ENCODE peak calls at places on chromosomes 4 and X, in nine cellular contexts. One of them, this sample, is unnamed.

GRCh38 chr4:40887690-40888089 is 137.9 kb downstream of the NSUN7 start:
- DNase-seq in kidney: no peak
- DNase-seq in right atrium auricular region: no peak
- DNase-seq in pancreas: peak; percentile 29
- DNase-seq in cardiac muscle cell: peak; percentile 89
- DNase-seq in lower lobe of right lung: no peak
- DNase-seq in fibroblast of lung: peak; percentile 91
- DNase-seq in endodermal cell: no peak
- DNase-seq in transverse colon: no peak
- DNase-seq in this sample: no peak

GRCh38 chrX:136065044-136065671 is 79.9 kb downstream of the SLC9A6 start:
- DNase-seq in kidney: no peak
- DNase-seq in right atrium auricular region: no peak
- DNase-seq in pancreas: no peak
- DNase-seq in cardiac muscle cell: peak; percentile 52
- DNase-seq in lower lobe of right lung: peak; percentile 50
- DNase-seq in fibroblast of lung: peak; percentile 72
- DNase-seq in endodermal cell: no peak
- DNase-seq in transverse colon: no peak
- DNase-seq in this sample: no peak

GRCh38 chr4:87527446-87528240 is 1.5 kb downstream of the SPARCL1 start:
- DNase-seq in kidney: no peak
- DNase-seq in right atrium auricular region: no peak
- DNase-seq in pancreas: no peak
- DNase-seq in cardiac muscle cell: peak; percentile 54
- DNase-seq in lower lobe of right lung: no peak
- DNase-seq in fibroblast of lung: no peak
- DNase-seq in endodermal cell: no peak
- DNase-seq in transverse colon: no peak
- DNase-seq in this sample: no peak

GRCh38 chr4:5157721-5158390 is 106.6 kb downstream of the STK32B start:
- DNase-seq in kidney: no peak
- DNase-seq in right atrium auricular region: no peak
- DNase-seq in pancreas: no peak
- DNase-seq in cardiac muscle cell: no peak
- DNase-seq in lower lobe of right lung: no peak
- DNase-seq in fibroblast of lung: no peak
- DNase-seq in endodermal cell: no peak
- DNase-seq in transverse colon: no peak
- DNase-seq in this sample: no peak

GRCh38 chrX:34381241-34381640 is 249.1 kb upstream of the FAM47A start:
- DNase-seq in kidney: no peak
- DNase-seq in right atrium auricular region: no peak
- DNase-seq in pancreas: no peak
- DNase-seq in cardiac muscle cell: peak; percentile 27
- DNase-seq in lower lobe of right lung: no peak
- DNase-seq in fibroblast of lung: no peak
- DNase-seq in endodermal cell: no peak
- DNase-seq in transverse colon: no peak
- DNase-seq in this sample: no peak

GRCh38 chr4:159398236-159398638 is 295.4 kb downstream of the RAPGEF2 start:
- DNase-seq in kidney: no peak
- DNase-seq in right atrium auricular region: no peak
- DNase-seq in pancreas: no peak
- DNase-seq in cardiac muscle cell: no peak
- DNase-seq in lower lobe of right lung: no peak
- DNase-seq in fibroblast of lung: peak; percentile 63
- DNase-seq in endodermal cell: no peak
- DNase-seq in transverse colon: no peak
- DNase-seq in this sample: no peak

GRCh38 chr4:99378876-99379275 is 26.3 kb upstream of the ADH1C start:
- DNase-seq in kidney: no peak
- DNase-seq in right atrium auricular region: no peak
- DNase-seq in pancreas: no peak
- DNase-seq in cardiac muscle cell: no peak
- DNase-seq in lower lobe of right lung: no peak
- DNase-seq in fibroblast of lung: no peak
- DNase-seq in endodermal cell: no peak
- DNase-seq in transverse colon: no peak
- DNase-seq in this sample: no peak

GRCh38 chrX:138745215-138745614 is 33.7 kb upstream of the FGF13 start:
- DNase-seq in kidney: no peak
- DNase-seq in right atrium auricular region: no peak
- DNase-seq in pancreas: peak; percentile 16
- DNase-seq in cardiac muscle cell: peak; percentile 58
- DNase-seq in lower lobe of right lung: no peak
- DNase-seq in fibroblast of lung: peak; percentile 64
- DNase-seq in endodermal cell: peak; percentile 64
- DNase-seq in transverse colon: no peak
- DNase-seq in this sample: peak; percentile 37

GRCh38 chrX:118228041-118228440 is 111.4 kb upstream of the KLHL13 start:
- DNase-seq in kidney: no peak
- DNase-seq in right atrium auricular region: no peak
- DNase-seq in pancreas: no peak
- DNase-seq in cardiac muscle cell: no peak
- DNase-seq in lower lobe of right lung: no peak
- DNase-seq in fibroblast of lung: no peak
- DNase-seq in endodermal cell: no peak
- DNase-seq in transverse colon: no peak
- DNase-seq in this sample: no peak

GRCh38 chr4:53672873-53673272 is 81.6 kb upstream of the LNX1 start:
- DNase-seq in kidney: no peak
- DNase-seq in right atrium auricular region: no peak
- DNase-seq in pancreas: no peak
- DNase-seq in cardiac muscle cell: no peak
- DNase-seq in lower lobe of right lung: no peak
- DNase-seq in fibroblast of lung: no peak
- DNase-seq in endodermal cell: no peak
- DNase-seq in transverse colon: no peak
- DNase-seq in this sample: no peak

GRCh38 chr4:74098628-74098995 is 383 bp downstream of the CXCL2 start:
- DNase-seq in kidney: peak; percentile 74
- DNase-seq in right atrium auricular region: no peak
- DNase-seq in pancreas: peak; percentile 35
- DNase-seq in cardiac muscle cell: peak; percentile 44
- DNase-seq in lower lobe of right lung: peak; percentile 52
- DNase-seq in fibroblast of lung: peak; percentile 7
- DNase-seq in endodermal cell: peak; percentile 71
- DNase-seq in transverse colon: peak; percentile 23
- DNase-seq in this sample: peak; percentile 55

GRCh38 chr4:74097631-74098550 is 1.1 kb downstream of the CXCL2 start:
- DNase-seq in kidney: no peak
- DNase-seq in right atrium auricular region: no peak
- DNase-seq in pancreas: peak; percentile 37
- DNase-seq in cardiac muscle cell: peak; percentile 69
- DNase-seq in lower lobe of right lung: no peak
- DNase-seq in fibroblast of lung: peak; percentile 16
- DNase-seq in endodermal cell: no peak
- DNase-seq in transverse colon: peak; percentile 21
- DNase-seq in this sample: peak; percentile 35

GRCh38 chr4:74095886-74096264 is 3.1 kb downstream of the CXCL2 start:
- DNase-seq in kidney: no peak
- DNase-seq in right atrium auricular region: no peak
- DNase-seq in pancreas: no peak
- DNase-seq in cardiac muscle cell: no peak
- DNase-seq in lower lobe of right lung: no peak
- DNase-seq in fibroblast of lung: peak; percentile 5
- DNase-seq in endodermal cell: no peak
- DNase-seq in transverse colon: no peak
- DNase-seq in this sample: no peak

GRCh38 chr4:74096265-74096980 is 2.6 kb downstream of the CXCL2 start:
- DNase-seq in kidney: no peak
- DNase-seq in right atrium auricular region: no peak
- DNase-seq in pancreas: peak; percentile 43
- DNase-seq in cardiac muscle cell: peak; percentile 83
- DNase-seq in lower lobe of right lung: no peak
- DNase-seq in fibroblast of lung: peak; percentile 30
- DNase-seq in endodermal cell: no peak
- DNase-seq in transverse colon: no peak
- DNase-seq in this sample: no peak

GRCh38 chr4:74097161-74097560 is 1.8 kb downstream of the CXCL2 start:
- DNase-seq in kidney: no peak
- DNase-seq in right atrium auricular region: no peak
- DNase-seq in pancreas: no peak
- DNase-seq in cardiac muscle cell: peak; percentile 36
- DNase-seq in lower lobe of right lung: no peak
- DNase-seq in fibroblast of lung: no peak
- DNase-seq in endodermal cell: no peak
- DNase-seq in transverse colon: no peak
- DNase-seq in this sample: no peak
- H3K4me3 ChIP-seq in kidney: no peak overlapping the region
- H3K4me3 ChIP-seq in right atrium auricular region: no peak overlapping the region
- H3K4me3 ChIP-seq in pancreas: peak overlapping the region; percentile 61
- H3K4me3 ChIP-seq in cardiac muscle cell: no peak overlapping the region
- H3K4me3 ChIP-seq in lower lobe of right lung: peak overlapping the region; percentile 55
- H3K4me3 ChIP-seq in fibroblast of lung: no peak overlapping the region
- H3K4me3 ChIP-seq in endodermal cell: no peak overlapping the region
- H3K4me3 ChIP-seq in transverse colon: peak overlapping the region; percentile 67
- H3K4me3 ChIP-seq in this sample: no peak overlapping the region

GRCh38 chr4:163107754-163108153 is 58.9 kb downstream of the NAF1 start:
- DNase-seq in kidney: no peak
- DNase-seq in right atrium auricular region: no peak
- DNase-seq in pancreas: no peak
- DNase-seq in cardiac muscle cell: peak; percentile 33
- DNase-seq in lower lobe of right lung: no peak
- DNase-seq in fibroblast of lung: peak; percentile 43
- DNase-seq in endodermal cell: no peak
- DNase-seq in transverse colon: no peak
- DNase-seq in this sample: no peak
- TF ChIP-seq CTCF in kidney: no peak
- TF ChIP-seq CTCF in right atrium auricular region: no peak
- TF ChIP-seq CTCF in pancreas: no peak
- TF ChIP-seq CTCF in cardiac muscle cell: peak; percentile 23
- TF ChIP-seq CTCF in lower lobe of right lung: peak; percentile 17
- TF ChIP-seq CTCF in fibroblast of lung: peak; percentile 22
- TF ChIP-seq CTCF in endodermal cell: peak; percentile 58
- TF ChIP-seq CTCF in transverse colon: peak; percentile 27
- TF ChIP-seq CTCF in this sample: no peak

GRCh38 chr4:38056024-38056685 is 96.0 kb downstream of the PTTG2 start:
- DNase-seq in kidney: no peak
- DNase-seq in right atrium auricular region: no peak
- DNase-seq in pancreas: no peak
- DNase-seq in cardiac muscle cell: peak; percentile 24
- DNase-seq in lower lobe of right lung: no peak
- DNase-seq in fibroblast of lung: no peak
- DNase-seq in endodermal cell: no peak
- DNase-seq in transverse colon: no peak
- DNase-seq in this sample: no peak

GRCh38 chr4:38055566-38055965 is 95.4 kb downstream of the PTTG2 start:
- DNase-seq in kidney: no peak
- DNase-seq in right atrium auricular region: no peak
- DNase-seq in pancreas: no peak
- DNase-seq in cardiac muscle cell: no peak
- DNase-seq in lower lobe of right lung: no peak
- DNase-seq in fibroblast of lung: no peak
- DNase-seq in endodermal cell: peak; percentile 72
- DNase-seq in transverse colon: no peak
- DNase-seq in this sample: no peak

GRCh38 chr4:38062088-38062893 is 102.1 kb downstream of the PTTG2 start:
- DNase-seq in kidney: no peak
- DNase-seq in right atrium auricular region: peak; percentile 89
- DNase-seq in pancreas: peak; percentile 77
- DNase-seq in cardiac muscle cell: peak; percentile 86
- DNase-seq in lower lobe of right lung: peak; percentile 73
- DNase-seq in fibroblast of lung: peak; percentile 86
- DNase-seq in endodermal cell: peak; percentile 89
- DNase-seq in transverse colon: peak; percentile 89
- DNase-seq in this sample: peak; percentile 94

GRCh38 chr4:38060829-38061431 is 100.7 kb downstream of the PTTG2 start:
- DNase-seq in kidney: no peak
- DNase-seq in right atrium auricular region: no peak
- DNase-seq in pancreas: no peak
- DNase-seq in cardiac muscle cell: peak; percentile 75
- DNase-seq in lower lobe of right lung: no peak
- DNase-seq in fibroblast of lung: peak; percentile 34
- DNase-seq in endodermal cell: no peak
- DNase-seq in transverse colon: no peak
- DNase-seq in this sample: no peak

GRCh38 chr4:38058186-38058585 is 98.0 kb downstream of the PTTG2 start:
- DNase-seq in kidney: no peak
- DNase-seq in right atrium auricular region: no peak
- DNase-seq in pancreas: no peak
- DNase-seq in cardiac muscle cell: no peak
- DNase-seq in lower lobe of right lung: no peak
- DNase-seq in fibroblast of lung: no peak
- DNase-seq in endodermal cell: no peak
- DNase-seq in transverse colon: no peak
- DNase-seq in this sample: no peak
- H3K36me3 ChIP-seq in kidney: peaks cover 12% of the 10 kb centered on the region
- H3K36me3 ChIP-seq in right atrium auricular region: peaks cover 57% of the 10 kb centered on the region
- H3K36me3 ChIP-seq in pancreas: no peaks in the 10 kb centered on the region
- H3K36me3 ChIP-seq in cardiac muscle cell: no peaks in the 10 kb centered on the region
- H3K36me3 ChIP-seq in lower lobe of right lung: peaks cover 53% of the 10 kb centered on the region
- H3K36me3 ChIP-seq in fibroblast of lung: no peaks in the 10 kb centered on the region
- H3K36me3 ChIP-seq in endodermal cell: peaks cover 30% of the 10 kb centered on the region
- H3K36me3 ChIP-seq in transverse colon: no peaks in the 10 kb centered on the region
- H3K36me3 ChIP-seq in this sample: no peaks in the 10 kb centered on the region

GRCh38 chrX:103461156-103461555 is 58.1 kb downstream of the RAB40A start:
- DNase-seq in kidney: no peak
- DNase-seq in right atrium auricular region: no peak
- DNase-seq in pancreas: no peak
- DNase-seq in cardiac muscle cell: no peak
- DNase-seq in lower lobe of right lung: no peak
- DNase-seq in fibroblast of lung: no peak
- DNase-seq in endodermal cell: no peak
- DNase-seq in transverse colon: no peak
- DNase-seq in this sample: no peak

GRCh38 chrX:103464071-103464773 is 55.1 kb downstream of the RAB40A start:
- DNase-seq in kidney: no peak
- DNase-seq in right atrium auricular region: no peak
- DNase-seq in pancreas: no peak
- DNase-seq in cardiac muscle cell: peak; percentile 59
- DNase-seq in lower lobe of right lung: no peak
- DNase-seq in fibroblast of lung: peak; percentile 66
- DNase-seq in endodermal cell: peak; percentile 84
- DNase-seq in transverse colon: peak; percentile 10
- DNase-seq in this sample: no peak

GRCh38 chrX:103467156-103467555 is 52.1 kb downstream of the RAB40A start:
- DNase-seq in kidney: no peak
- DNase-seq in right atrium auricular region: no peak
- DNase-seq in pancreas: no peak
- DNase-seq in cardiac muscle cell: no peak
- DNase-seq in lower lobe of right lung: no peak
- DNase-seq in fibroblast of lung: no peak
- DNase-seq in endodermal cell: no peak
- DNase-seq in transverse colon: no peak
- DNase-seq in this sample: no peak

GRCh38 chrX:103467870-103468269 is 51.4 kb downstream of the RAB40A start:
- DNase-seq in kidney: no peak
- DNase-seq in right atrium auricular region: no peak
- DNase-seq in pancreas: no peak
- DNase-seq in cardiac muscle cell: no peak
- DNase-seq in lower lobe of right lung: no peak
- DNase-seq in fibroblast of lung: no peak
- DNase-seq in endodermal cell: no peak
- DNase-seq in transverse colon: no peak
- DNase-seq in this sample: no peak

DNA sequence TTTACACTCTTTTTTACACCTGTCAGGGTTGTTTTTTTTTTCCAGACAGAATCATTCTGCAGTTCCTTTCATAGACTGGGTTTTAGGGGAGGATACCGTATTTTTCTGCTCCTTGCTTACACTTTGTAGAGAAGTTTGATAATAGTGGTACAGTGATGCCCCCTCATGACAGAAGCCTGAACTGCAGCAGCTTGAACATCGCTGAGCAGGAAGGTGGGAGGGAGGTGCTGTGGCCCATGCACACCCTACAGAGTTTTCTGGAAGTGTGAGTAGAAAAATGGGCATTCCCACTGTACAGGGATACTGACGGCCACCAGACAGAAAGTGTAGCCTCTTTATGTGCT is 54.5 kb downstream of the RAB40A start:
- DNase-seq in kidney: no peak
- DNase-seq in right atrium auricular region: peak; percentile 71
- DNase-seq in pancreas: peak; percentile 35
- DNase-seq in cardiac muscle cell: peak; percentile 83
- DNase-seq in lower lobe of right lung: peak; percentile 51
- DNase-seq in fibroblast of lung: peak; percentile 77
- DNase-seq in endodermal cell: peak; percentile 96
- DNase-seq in transverse colon: peak; percentile 80
- DNase-seq in this sample: no peak
- H3K4me3 ChIP-seq in kidney: peak overlapping the region; percentile 29
- H3K4me3 ChIP-seq in right atrium auricular region: peak overlapping the region; percentile 1
- H3K4me3 ChIP-seq in pancreas: no peak overlapping the region
- H3K4me3 ChIP-seq in cardiac muscle cell: no peak overlapping the region
- H3K4me3 ChIP-seq in lower lobe of right lung: peak overlapping the region; percentile 38
- H3K4me3 ChIP-seq in fibroblast of lung: no peak overlapping the region
- H3K4me3 ChIP-seq in endodermal cell: peak overlapping the region; percentile 56
- H3K4me3 ChIP-seq in transverse colon: peak overlapping the region; percentile 27
- H3K4me3 ChIP-seq in this sample: no peak overlapping the region